ENCODE peak calls at places on chromosome 10, in nine cellular contexts. U, A, V, F, M, B, I, W and X are unnamed samples.

GRCh38 chr10:72665925-72666324 is 26.0 kb upstream of the MCU start:
- DNase-seq in U (peak), A (no peak), V (no peak), F (no peak), M (peak), B (no peak), I (no peak), W (no peak), X (peak)

GRCh38 chr10:24645022-24645421 is 78.7 kb downstream of the ARHGAP21 start:
- DNase-seq in U (no peak), A (no peak), V (no peak), F (no peak), M (no peak), B (no peak), I (no peak), W (no peak), X (no peak)

GRCh38 chr10:121113906-121114305 is 262.7 kb downstream of the WDR11 start:
- DNase-seq in U (no peak), A (no peak), V (no peak), F (no peak), M (no peak), B (no peak), I (no peak), W (no peak), X (no peak)

GRCh38 chr10:130558778-130559177 is 422.6 kb downstream of the GLRX3 start:
- DNase-seq in U (no peak), A (no peak), V (no peak), F (no peak), M (no peak), B (no peak), I (no peak), W (no peak), X (no peak)

GRCh38 chr10:122040786-122041185 is 51.8 kb downstream of the TACC2 start:
- DNase-seq in U (no peak), A (no peak), V (no peak), F (no peak), M (no peak), B (no peak), I (no peak), W (no peak), X (no peak)

GRCh38 chr10:69451784-69452251 is 553 bp downstream of the TSPAN15 start:
- DNase-seq in U (no peak), A (no peak), V (peak), F (no peak), M (no peak), B (no peak), I (no peak), W (no peak), X (no peak)

GRCh38 chr10:44651395-44651661 is 259.8 kb upstream of the TMEM72 start:
- DNase-seq in U (no peak), A (no peak), V (no peak), F (no peak), M (no peak), B (no peak), I (no peak), W (no peak), X (no peak)

GRCh38 chr10:6579904-6580278 is at the start of gene PRKCQ:
- DNase-seq in U (peak), A (peak), V (no peak), F (no peak), M (peak), B (no peak), I (no peak), W (no peak), X (no peak)

GRCh38 chr10:95214369-95214768 is 20.3 kb downstream of the ACSM6 start:
- DNase-seq in U (peak), A (no peak), V (no peak), F (no peak), M (no peak), B (no peak), I (no peak), W (no peak), X (no peak)

GRCh38 chr10:101091546-101092290 is 29.9 kb downstream of the KAZALD1 start:
- DNase-seq in U (no peak), A (no peak), V (no peak), F (no peak), M (no peak), B (no peak), I (no peak), W (no peak), X (no peak)